ENCODE peak calls at places on chromosome 1, in five cellular contexts. S is T-helper 1 cell, X is foreskin fibroblast, H is body of pancreas, T is NCI-H1092 treated with DMSO at 0.1 percent for 48 hours. K is an unnamed sample.

GRCh38 chr1:41647202-41648135 is 163.0 kb upstream of the EDN2 start:
- DNase-seq in S (no peak), X (no peak), H (no peak), T (no peak), K (no peak)

GRCh38 chr1:206687251-206687914 is 2.7 kb downstream of the MAPKAPK2 start:
- DNase-seq in S (no peak), X (no peak), H (no peak), T (no peak), K (no peak)

GRCh38 chr1:241828576-241828975 is 19.4 kb upstream of the EXO1 start:
- DNase-seq in S (no peak), X (peak), H (no peak), T (peak), K (peak)

GRCh38 chr1:234264832-234265231 is 108.4 kb upstream of the COA6 start:
- DNase-seq in S (no peak), X (no peak), H (no peak), T (no peak), K (no peak)

GRCh38 chr1:204637985-204638356 is 47.6 kb downstream of the LRRN2 start:
- DNase-seq in S (no peak), X (no peak), H (no peak), T (peak), K (peak)

GRCh38 chr1:225987491-225988316 is 11.4 kb downstream of the SDE2 start:
- DNase-seq in S (no peak), X (peak), H (no peak), T (peak), K (peak)

GRCh38 chr1:205314986-205315618 is 6.4 kb downstream of the NUAK2 start:
- DNase-seq in S (no peak), X (no peak), H (no peak), T (peak), K (no peak)

GRCh38 chr1:109569323-109569722 is 20.9 kb downstream of the GNAI3 start:
- DNase-seq in S (no peak), X (no peak), H (no peak), T (no peak), K (no peak)

GRCh38 chr1:184068354-184068753 is 16.8 kb downstream of the TSEN15 start:
- DNase-seq in S (no peak), X (no peak), H (no peak), T (no peak), K (no peak)

GRCh38 chr1:15089244-15089992 is 64.1 kb upstream of the TMEM51 start:
- DNase-seq in S (no peak), X (no peak), H (peak), T (no peak), K (peak)

GRCh38 chr1:98406346-98407088 is 255.0 kb upstream of the SNX7 start:
- DNase-seq in S (no peak), X (no peak), H (no peak), T (no peak), K (no peak)

GRCh38 chr1:1324084-1324523 is 356 bp downstream of the INTS11 start:
- DNase-seq in S (no peak), X (no peak), H (no peak), T (no peak), K (no peak)

K was measured in iris pigment epithelial cell.